ENCODE peak calls at places on chromosome 1, in nine cellular contexts. One of them, this sample, is unnamed.

GRCh38 chr1:204108312-204109141 is 35.6 kb downstream of the SOX13 start:
- DNase-seq in mammary epithelial cell: no peak
- DNase-seq in thoracic aorta: no peak
- DNase-seq in AG09309: no peak
- DNase-seq in neural progenitor cell: peak
- DNase-seq in gastrocnemius medialis: no peak
- DNase-seq in lower lobe of right lung: no peak
- DNase-seq in lung: no peak
- DNase-seq in adrenal gland: no peak
- DNase-seq in this sample: no peak

GRCh38 chr1:167094690-167095089 is 815 bp downstream of the STYXL2 start:
- DNase-seq in adrenal gland: no peak
- DNase-seq in gastrocnemius medialis: no peak
- DNase-seq in thoracic aorta: peak
- DNase-seq in AG09309: no peak
- DNase-seq in neural progenitor cell: no peak
- DNase-seq in mammary epithelial cell: no peak
- DNase-seq in lung: no peak
- DNase-seq in lower lobe of right lung: no peak
- DNase-seq in this sample: peak

GRCh38 chr1:44810101-44810761 is 1.9 kb downstream of the BTBD19 start:
- DNase-seq in lung: peak
- DNase-seq in mammary epithelial cell: no peak
- DNase-seq in neural progenitor cell: no peak
- DNase-seq in adrenal gland: peak
- DNase-seq in lower lobe of right lung: peak
- DNase-seq in thoracic aorta: no peak
- DNase-seq in gastrocnemius medialis: no peak
- DNase-seq in AG09309: no peak
- DNase-seq in this sample: peak

GRCh38 chr1:21911205-21912001 is 25.7 kb downstream of the HSPG2 start:
- DNase-seq in lower lobe of right lung: no peak
- DNase-seq in mammary epithelial cell: no peak
- DNase-seq in thoracic aorta: no peak
- DNase-seq in neural progenitor cell: no peak
- DNase-seq in lung: no peak
- DNase-seq in AG09309: no peak
- DNase-seq in gastrocnemius medialis: no peak
- DNase-seq in adrenal gland: no peak
- DNase-seq in this sample: no peak

GRCh38 chr1:169113613-169114119 is 7.2 kb downstream of the ATP1B1 start:
- DNase-seq in lung: no peak
- DNase-seq in AG09309: peak
- DNase-seq in neural progenitor cell: no peak
- DNase-seq in adrenal gland: no peak
- DNase-seq in lower lobe of right lung: no peak
- DNase-seq in thoracic aorta: no peak
- DNase-seq in mammary epithelial cell: peak
- DNase-seq in gastrocnemius medialis: no peak
- DNase-seq in this sample: peak

GRCh38 chr1:28437924-28438699 is 67.7 kb upstream of the RCC1 start:
- DNase-seq in mammary epithelial cell: peak
- DNase-seq in lung: peak
- DNase-seq in adrenal gland: peak
- DNase-seq in AG09309: peak
- DNase-seq in neural progenitor cell: peak
- DNase-seq in thoracic aorta: peak
- DNase-seq in gastrocnemius medialis: peak
- DNase-seq in lower lobe of right lung: peak
- DNase-seq in this sample: peak

GRCh38 chr1:42950146-42950480 is 8.6 kb downstream of the SLC2A1 start:
- DNase-seq in lung: no peak
- DNase-seq in neural progenitor cell: no peak
- DNase-seq in adrenal gland: no peak
- DNase-seq in lower lobe of right lung: no peak
- DNase-seq in thoracic aorta: no peak
- DNase-seq in AG09309: no peak
- DNase-seq in mammary epithelial cell: peak
- DNase-seq in gastrocnemius medialis: no peak
- DNase-seq in this sample: no peak

GRCh38 chr1:171935086-171935485 is 93.8 kb downstream of the DNM3 start:
- DNase-seq in lung: no peak
- DNase-seq in AG09309: no peak
- DNase-seq in gastrocnemius medialis: no peak
- DNase-seq in mammary epithelial cell: no peak
- DNase-seq in lower lobe of right lung: no peak
- DNase-seq in thoracic aorta: no peak
- DNase-seq in adrenal gland: no peak
- DNase-seq in neural progenitor cell: no peak
- DNase-seq in this sample: no peak

GRCh38 chr1:94228640-94229375 is 8.6 kb downstream of the ARHGAP29 start:
- DNase-seq in adrenal gland: no peak
- DNase-seq in gastrocnemius medialis: no peak
- DNase-seq in lung: no peak
- DNase-seq in thoracic aorta: no peak
- DNase-seq in mammary epithelial cell: no peak
- DNase-seq in neural progenitor cell: no peak
- DNase-seq in AG09309: no peak
- DNase-seq in lower lobe of right lung: no peak
- DNase-seq in this sample: no peak

GRCh38 chr1:203596673-203597072 is 30.0 kb upstream of the ATP2B4 start:
- DNase-seq in lower lobe of right lung: no peak
- DNase-seq in mammary epithelial cell: no peak
- DNase-seq in gastrocnemius medialis: no peak
- DNase-seq in AG09309: no peak
- DNase-seq in adrenal gland: no peak
- DNase-seq in neural progenitor cell: no peak
- DNase-seq in lung: no peak
- DNase-seq in thoracic aorta: no peak
- DNase-seq in this sample: no peak

GRCh38 chr1:202235003-202235660 is 41.5 kb downstream of the LGR6 start:
- DNase-seq in AG09309: no peak
- DNase-seq in gastrocnemius medialis: no peak
- DNase-seq in lung: no peak
- DNase-seq in lower lobe of right lung: no peak
- DNase-seq in neural progenitor cell: no peak
- DNase-seq in mammary epithelial cell: no peak
- DNase-seq in adrenal gland: no peak
- DNase-seq in thoracic aorta: no peak
- DNase-seq in this sample: no peak

GRCh38 chr1:95753382-95754016 is 519.5 kb downstream of the RWDD3 start:
- DNase-seq in lung: no peak
- DNase-seq in mammary epithelial cell: no peak
- DNase-seq in neural progenitor cell: no peak
- DNase-seq in thoracic aorta: no peak
- DNase-seq in gastrocnemius medialis: no peak
- DNase-seq in AG09309: no peak
- DNase-seq in lower lobe of right lung: no peak
- DNase-seq in adrenal gland: no peak
- DNase-seq in this sample: no peak

GRCh38 chr1:33975961-33976360 is 112.1 kb downstream of the HMGB4 start:
- DNase-seq in gastrocnemius medialis: no peak
- DNase-seq in thoracic aorta: no peak
- DNase-seq in neural progenitor cell: no peak
- DNase-seq in adrenal gland: no peak
- DNase-seq in lower lobe of right lung: no peak
- DNase-seq in AG09309: no peak
- DNase-seq in mammary epithelial cell: no peak
- DNase-seq in lung: no peak
- DNase-seq in this sample: no peak
- TF ChIP-seq CTCF in gastrocnemius medialis: no peak
- TF ChIP-seq CTCF in thoracic aorta: no peak
- TF ChIP-seq CTCF in neural progenitor cell: no peak
- TF ChIP-seq CTCF in adrenal gland: no peak
- TF ChIP-seq CTCF in lower lobe of right lung: no peak
- TF ChIP-seq CTCF in AG09309: no peak
- TF ChIP-seq CTCF in mammary epithelial cell: no peak
- TF ChIP-seq CTCF in lung: no peak
- TF ChIP-seq CTCF in this sample: no peak

DNA sequence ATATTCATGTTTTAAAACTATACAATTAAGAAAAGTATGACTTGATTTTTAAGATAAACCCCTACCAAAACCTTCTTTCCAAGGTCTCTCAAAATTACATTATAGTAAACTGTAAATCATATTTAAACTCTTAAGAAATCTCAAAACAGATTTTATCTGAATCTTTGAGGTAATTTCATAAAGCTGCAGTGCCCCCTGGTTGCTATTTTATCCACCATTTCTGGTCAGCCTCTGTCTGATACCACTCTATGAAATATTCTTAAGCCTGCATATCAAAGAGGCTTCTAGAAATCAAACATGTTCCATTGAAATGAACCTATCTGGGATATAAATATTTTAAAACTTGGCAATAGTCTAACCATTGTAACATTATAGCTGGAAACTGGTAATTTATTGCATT is 317.3 kb downstream of the COL11A1 start:
- DNase-seq in neural progenitor cell: no peak
- DNase-seq in AG09309: no peak
- DNase-seq in thoracic aorta: no peak
- DNase-seq in gastrocnemius medialis: no peak
- DNase-seq in adrenal gland: no peak
- DNase-seq in lung: no peak
- DNase-seq in mammary epithelial cell: no peak
- DNase-seq in lower lobe of right lung: no peak
- DNase-seq in this sample: peak
- TF ChIP-seq CTCF in neural progenitor cell: peak
- TF ChIP-seq CTCF in AG09309: peak
- TF ChIP-seq CTCF in thoracic aorta: no peak
- TF ChIP-seq CTCF in gastrocnemius medialis: no peak
- TF ChIP-seq CTCF in adrenal gland: no peak
- TF ChIP-seq CTCF in lung: no peak
- TF ChIP-seq CTCF in mammary epithelial cell: no peak
- TF ChIP-seq CTCF in lower lobe of right lung: no peak
- TF ChIP-seq CTCF in this sample: peak

GRCh38 chr1:201169971-201170532 is 15.8 kb upstream of the TMEM9 start:
- DNase-seq in adrenal gland: no peak
- DNase-seq in gastrocnemius medialis: no peak
- DNase-seq in neural progenitor cell: no peak
- DNase-seq in mammary epithelial cell: no peak
- DNase-seq in lung: no peak
- DNase-seq in thoracic aorta: no peak
- DNase-seq in AG09309: no peak
- DNase-seq in lower lobe of right lung: no peak
- DNase-seq in this sample: no peak

GRCh38 chr1:201172999-201173610 is 17.5 kb upstream of the IGFN1 start:
- DNase-seq in thoracic aorta: no peak
- DNase-seq in neural progenitor cell: no peak
- DNase-seq in adrenal gland: no peak
- DNase-seq in lower lobe of right lung: no peak
- DNase-seq in AG09309: no peak
- DNase-seq in lung: no peak
- DNase-seq in mammary epithelial cell: peak
- DNase-seq in gastrocnemius medialis: peak
- DNase-seq in this sample: peak

GRCh38 chr1:201172336-201172735 is 18.1 kb upstream of the TMEM9 start:
- DNase-seq in adrenal gland: no peak
- DNase-seq in mammary epithelial cell: no peak
- DNase-seq in lung: no peak
- DNase-seq in neural progenitor cell: no peak
- DNase-seq in AG09309: no peak
- DNase-seq in gastrocnemius medialis: peak
- DNase-seq in lower lobe of right lung: no peak
- DNase-seq in thoracic aorta: no peak
- DNase-seq in this sample: no peak

GRCh38 chr1:201170533-201171062 is 16.3 kb upstream of the TMEM9 start:
- DNase-seq in mammary epithelial cell: peak
- DNase-seq in adrenal gland: peak
- DNase-seq in lung: peak
- DNase-seq in thoracic aorta: peak
- DNase-seq in AG09309: peak
- DNase-seq in neural progenitor cell: peak
- DNase-seq in lower lobe of right lung: peak
- DNase-seq in gastrocnemius medialis: peak
- DNase-seq in this sample: peak

DNA sequence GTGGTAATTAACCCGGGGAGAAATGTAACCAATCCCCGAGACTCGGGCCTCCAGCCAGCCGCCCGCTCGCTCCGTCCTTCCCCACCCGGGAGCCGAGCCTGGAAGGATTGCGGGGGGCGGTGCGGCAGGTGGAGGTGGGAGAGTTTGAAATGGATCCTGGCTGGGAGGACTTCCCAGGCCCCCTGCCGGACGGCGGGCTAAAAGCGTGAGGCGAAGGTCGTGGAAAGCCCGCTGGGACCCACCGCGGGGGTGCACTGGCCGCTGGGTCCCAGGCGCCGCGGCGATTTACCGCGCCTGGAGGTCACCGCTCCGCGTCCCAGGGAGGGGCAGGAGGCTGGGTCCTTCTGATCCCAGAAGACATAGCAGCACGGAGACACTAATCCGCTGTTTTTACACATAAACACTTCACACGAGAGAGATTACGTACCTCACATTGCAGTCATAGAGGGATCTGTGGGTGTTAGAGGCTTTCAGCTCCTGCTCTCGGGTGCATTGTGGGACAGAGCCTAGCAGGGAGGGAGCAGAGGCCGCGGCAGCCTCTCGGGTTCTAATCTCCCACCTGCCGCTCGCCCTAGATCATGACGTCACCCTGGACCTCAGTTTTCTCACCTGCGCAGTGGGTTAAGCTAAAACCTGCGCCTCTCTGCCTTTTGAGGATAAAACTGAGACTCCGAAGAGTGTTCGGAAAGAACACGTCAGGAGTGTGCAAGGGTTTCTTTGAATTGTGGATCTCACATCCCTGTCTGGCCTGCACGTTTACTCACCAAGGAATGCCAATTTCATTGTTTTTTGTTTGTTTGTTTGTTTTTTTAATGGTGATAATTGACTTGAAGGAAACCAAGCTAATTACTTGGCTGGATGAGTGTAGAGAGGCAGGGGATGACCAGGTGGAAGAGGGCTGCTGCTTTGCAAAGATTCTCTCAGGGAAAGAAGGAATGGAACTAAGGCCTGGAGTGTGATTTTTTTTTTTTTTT is 17.1 kb upstream of the TMEM9 start:
- DNase-seq in mammary epithelial cell: no peak
- DNase-seq in lung: no peak
- DNase-seq in thoracic aorta: no peak
- DNase-seq in gastrocnemius medialis: no peak
- DNase-seq in neural progenitor cell: peak
- DNase-seq in lower lobe of right lung: peak
- DNase-seq in adrenal gland: peak
- DNase-seq in AG09309: no peak
- DNase-seq in this sample: peak
- TF ChIP-seq CTCF in mammary epithelial cell: no peak
- TF ChIP-seq CTCF in lung: no peak
- TF ChIP-seq CTCF in thoracic aorta: peak
- TF ChIP-seq CTCF in gastrocnemius medialis: peak
- TF ChIP-seq CTCF in neural progenitor cell: peak
- TF ChIP-seq CTCF in lower lobe of right lung: peak
- TF ChIP-seq CTCF in adrenal gland: peak
- TF ChIP-seq CTCF in AG09309: peak
- TF ChIP-seq CTCF in this sample: peak

DNA sequence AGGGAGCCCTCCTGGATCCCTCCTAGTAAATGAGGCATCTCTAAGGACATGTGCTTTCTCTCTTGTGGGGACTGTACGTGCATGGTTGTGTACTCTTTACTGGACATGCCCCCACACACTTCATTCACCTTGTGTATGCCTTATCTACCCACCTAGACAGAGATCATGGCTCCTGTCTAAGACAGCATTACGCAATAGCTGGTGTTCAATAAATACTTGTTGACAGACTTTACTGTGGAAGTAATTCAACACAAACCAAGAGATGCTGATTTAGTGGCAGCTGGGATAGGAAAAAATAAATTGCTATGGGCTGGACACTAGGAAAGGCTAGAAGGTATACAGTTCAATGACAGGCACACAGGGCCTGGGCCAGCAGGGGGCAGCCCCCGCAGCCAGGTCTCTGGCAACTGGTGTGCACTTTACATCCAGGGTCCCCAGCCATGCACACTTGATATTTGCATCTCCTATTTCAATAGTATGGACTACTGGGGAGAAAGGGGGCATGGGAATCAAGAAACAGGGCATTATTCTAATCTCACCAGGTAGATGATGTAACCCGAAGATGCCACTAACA is 24.2 kb downstream of the TRABD2B start:
- DNase-seq in lung: no peak
- DNase-seq in adrenal gland: no peak
- DNase-seq in lower lobe of right lung: no peak
- DNase-seq in neural progenitor cell: peak
- DNase-seq in AG09309: no peak
- DNase-seq in gastrocnemius medialis: no peak
- DNase-seq in mammary epithelial cell: no peak
- DNase-seq in thoracic aorta: no peak
- DNase-seq in this sample: no peak
- TF ChIP-seq CTCF in lung: no peak
- TF ChIP-seq CTCF in adrenal gland: no peak
- TF ChIP-seq CTCF in lower lobe of right lung: peak
- TF ChIP-seq CTCF in neural progenitor cell: peak
- TF ChIP-seq CTCF in AG09309: peak
- TF ChIP-seq CTCF in gastrocnemius medialis: no peak
- TF ChIP-seq CTCF in mammary epithelial cell: peak
- TF ChIP-seq CTCF in thoracic aorta: peak
- TF ChIP-seq CTCF in this sample: peak

This sample was measured in MCF 10A.